ENCODE peak calls at places on chromosomes 6 and 20, in eight cellular contexts. J, P, X, K, G, U, R and V are unnamed samples.

GRCh38 chr20:3923818-3924217 is 34.6 kb downstream of the PANK2 start:
- DNase-seq in X (no peak), U (no peak), J (no peak), G (no peak), K (no peak), R (no peak), P (peak; percentile 82), V (no peak)

GRCh38 chr6:37205189-37205996 is 35.4 kb downstream of the PIM1 start:
- DNase-seq in G (no peak), J (no peak), R (no peak), P (no peak), X (no peak), K (no peak), U (no peak), V (no peak)

GRCh38 chr20:7868108-7868507 is 72.2 kb downstream of the HAO1 start:
- DNase-seq in R (no peak), X (no peak), U (no peak), J (no peak), G (no peak), K (no peak), P (no peak), V (no peak)

GRCh38 chr20:49045440-49046086 is 549 bp upstream of the CSE1L start:
- DNase-seq in R (peak; percentile 55), X (peak; percentile 43), U (peak; percentile 49), K (peak; percentile 6), P (peak; percentile 16), G (no peak), J (no peak), V (no peak)

GRCh38 chr20:44003609-44004008 is 89.0 kb downstream of the TOX2 start:
- DNase-seq in U (no peak), R (no peak), P (no peak), G (no peak), X (no peak), K (no peak), J (no peak), V (no peak)

GRCh38 chr20:2005831-2006426 is 12.1 kb upstream of the PDYN start:
- DNase-seq in G (peak; percentile 36), R (peak; percentile 76), U (peak; percentile 66), J (peak; percentile 31), P (peak; percentile 74), X (peak; percentile 53), K (peak; percentile 55), V (peak; percentile 44)

GRCh38 chr20:10565191-10565921 is 108.4 kb downstream of the JAG1 start:
- DNase-seq in U (no peak), P (peak; percentile 82), J (no peak), X (peak; percentile 16), K (no peak), R (no peak), G (no peak), V (no peak)

GRCh38 chr20:61970357-61970756 is 95.3 kb downstream of the TAF4 start:
- DNase-seq in J (no peak), G (no peak), X (no peak), U (no peak), R (no peak), P (no peak), K (no peak), V (no peak)

GRCh38 chr6:158648682-158649131 is 1.1 kb upstream of the SYTL3 start:
- DNase-seq in G (no peak), R (no peak), P (peak; percentile 98), X (no peak), U (no peak), J (no peak), K (no peak), V (no peak)

GRCh38 chr20:50911030-50911429 is 20.2 kb downstream of the ADNP start:
- DNase-seq in X (no peak), P (peak; percentile 90), R (no peak), K (no peak), G (no peak), U (no peak), J (no peak), V (no peak)

GRCh38 chr6:113450061-113450465 is 407.1 kb upstream of the MARCKS start:
- DNase-seq in G (no peak), R (no peak), X (no peak), J (no peak), P (peak; percentile 19), K (no peak), U (no peak), V (peak; percentile 62)

GRCh38 chr6:33872761-33873160 is 69.0 kb upstream of the MLN start:
- DNase-seq in G (no peak), P (no peak), J (no peak), U (no peak), R (no peak), K (no peak), X (no peak), V (no peak)

GRCh38 chr20:35054804-35055203 is 37.8 kb downstream of the TRPC4AP start:
- DNase-seq in P (no peak), G (no peak), J (no peak), R (no peak), K (no peak), X (no peak), U (no peak), V (no peak)

GRCh38 chr6:154232013-154232920 is 124.3 kb downstream of the IPCEF1 start:
- DNase-seq in K (no peak), P (peak; percentile 30), R (no peak), X (no peak), G (no peak), J (no peak), U (no peak), V (no peak)

GRCh38 chr20:10067305-10067704 is 32.5 kb downstream of the ANKEF1 start:
- DNase-seq in G (no peak), P (peak; percentile 29), U (no peak), J (no peak), K (no peak), X (no peak), R (no peak), V (no peak)

DNA sequence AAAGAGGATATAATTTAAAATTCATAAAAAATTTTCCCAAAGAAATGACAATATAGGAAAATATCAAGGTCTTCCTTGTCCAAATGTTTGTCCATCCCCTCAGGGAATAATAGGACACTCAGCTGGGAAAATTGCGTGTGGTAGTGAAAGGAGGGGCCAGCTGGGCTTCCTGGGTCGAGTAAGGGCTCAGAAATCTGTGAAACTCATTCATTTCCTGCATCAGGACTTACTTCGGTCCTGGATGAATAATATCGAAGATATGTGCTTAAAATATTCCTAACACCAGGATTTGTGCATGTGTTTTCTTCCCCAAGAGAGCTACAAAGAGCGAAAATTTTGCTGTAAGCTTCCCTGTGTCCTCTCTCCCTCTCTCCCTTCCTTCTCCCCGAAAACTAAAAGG is 118.2 kb upstream of the GJE1 start:
- DNase-seq in J (no peak), R (no peak), G (no peak), U (no peak), P (peak; percentile 93), X (no peak), K (peak; percentile 63), V (peak; percentile 93)
- H3K4me3 ChIP-seq in J (no peak overlapping the region), R (no peak overlapping the region), G (no peak overlapping the region), U (no peak overlapping the region), P (peak overlapping the region; percentile 65), X (no peak overlapping the region), K (peak overlapping the region; percentile 24), V (peak overlapping the region; percentile 12)

DNA sequence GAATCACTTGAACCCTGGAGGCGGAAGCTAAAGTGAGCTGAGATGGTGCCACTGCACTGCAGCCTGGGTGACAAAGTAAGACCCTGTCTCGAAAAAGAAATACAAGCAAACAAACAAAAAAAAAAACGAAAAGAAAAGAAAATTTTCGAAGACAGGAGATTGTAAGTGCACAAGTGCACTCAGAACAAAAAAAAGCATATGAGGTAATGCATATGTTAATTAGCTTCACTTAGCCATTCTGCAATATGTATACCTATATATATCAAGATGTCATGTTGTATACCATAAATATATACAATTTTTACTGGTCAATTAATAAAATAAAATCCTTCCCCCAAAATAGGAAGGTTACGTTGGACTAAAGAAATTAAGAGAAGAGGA is 127.5 kb downstream of the RIN2 start:
- DNase-seq in P (peak; percentile 23), J (no peak), U (no peak), K (no peak), R (no peak), G (no peak), X (no peak), V (no peak)
- H3K4me3 ChIP-seq in P (peak overlapping the region; percentile 73), J (no peak overlapping the region), U (no peak overlapping the region), K (peak overlapping the region; percentile 45), R (no peak overlapping the region), G (peak overlapping the region; percentile 13), X (no peak overlapping the region), V (no peak overlapping the region)

DNA sequence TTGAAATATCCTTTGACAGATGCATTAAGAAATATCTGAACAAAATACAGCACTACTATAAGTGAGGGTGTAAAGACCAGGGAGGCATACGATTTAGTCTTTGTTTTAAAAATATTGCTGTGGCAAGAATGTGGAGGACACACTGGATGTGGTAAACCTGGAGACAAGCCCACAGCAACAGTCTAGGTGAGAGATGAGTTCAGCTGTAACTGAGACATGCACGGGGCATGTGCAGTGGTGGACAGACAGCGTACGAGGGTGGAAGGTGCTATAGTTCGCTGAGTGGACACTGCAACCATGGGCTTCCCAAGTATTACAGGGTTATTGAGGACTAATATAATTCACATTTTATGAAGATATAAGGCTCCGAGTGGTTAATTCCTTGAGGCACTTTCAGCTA is 1.8 kb downstream of the NANP start:
- DNase-seq in R (no peak), X (no peak), G (no peak), J (no peak), U (no peak), K (no peak), P (no peak), V (no peak)
- H3K4me3 ChIP-seq in R (no peak overlapping the region), X (no peak overlapping the region), G (no peak overlapping the region), J (no peak overlapping the region), U (no peak overlapping the region), K (peak overlapping the region; percentile 98), P (peak overlapping the region; percentile 93), V (no peak overlapping the region)

DNA sequence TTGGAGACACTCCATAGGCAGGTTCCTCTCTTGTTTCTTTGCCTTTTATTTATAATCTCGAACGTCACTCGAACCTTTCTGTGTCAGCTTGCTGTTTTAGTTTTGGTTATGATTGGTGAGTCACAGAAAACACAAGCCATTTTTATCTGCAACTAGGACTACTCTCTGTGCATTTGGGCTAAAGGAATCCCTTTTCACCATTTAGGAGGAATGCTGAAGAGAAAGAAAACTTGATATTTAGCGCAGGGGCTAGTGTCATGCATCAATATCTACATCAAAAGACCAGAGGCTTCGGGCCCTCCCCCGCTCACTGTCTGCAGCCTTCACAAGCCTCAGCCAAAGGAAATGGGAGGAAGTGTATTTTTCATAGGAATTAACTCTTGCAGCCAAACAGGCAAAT is 507.8 kb upstream of the CITED2 start:
- DNase-seq in G (no peak), R (no peak), U (no peak), K (no peak), J (no peak), X (no peak), P (no peak), V (no peak)
- H3K4me3 ChIP-seq in G (no peak overlapping the region), R (no peak overlapping the region), U (no peak overlapping the region), K (no peak overlapping the region), J (no peak overlapping the region), X (no peak overlapping the region), P (no peak overlapping the region), V (no peak overlapping the region)